ENCODE peak calls at places on chromosomes 12 and 14, in seven cellular contexts. G is upper lobe of right lung, B is lower lobe of right lung, W is SJSA1, C is fibroblast of lung, E is tibial nerve, H is SJCRH30. Y is an unnamed sample. For H3K4me1, the result is how much of the 10 kb centered on the place peaks cover.

GRCh38 chr12:65891987-65892481 is 67.8 kb downstream of the HMGA2 start:
- DNase-seq in H (peak), E (peak), G (peak), W (peak), B (no peak), C (peak), Y (peak)

GRCh38 chr12:58069268-58069967 is 128.1 kb downstream of the ATP23 start:
- DNase-seq in E (no peak), B (no peak), G (no peak), W (no peak), H (peak), C (peak), Y (no peak)

GRCh38 chr12:131915774-131916173 is 13.3 kb upstream of the PUS1 start:
- DNase-seq in H (no peak), W (no peak), C (no peak), B (no peak), G (peak), E (no peak), Y (no peak)

GRCh38 chr12:50174971-50175715 is 8.0 kb upstream of the CERS5 start:
- DNase-seq in W (peak), G (no peak), B (no peak), C (peak), E (no peak), H (peak), Y (no peak)

GRCh38 chr12:126681676-126682075 is 1585.3 kb upstream of the TMEM132C start:
- DNase-seq in C (no peak), W (no peak), B (no peak), H (peak), G (no peak), E (no peak), Y (no peak)

GRCh38 chr14:24565766-24566165 is 10.3 kb downstream of the CTSG start:
- DNase-seq in G (no peak), H (peak), W (no peak), E (no peak), B (no peak), C (no peak), Y (no peak)

GRCh38 chr12:7351177-7351576 is 47.3 kb downstream of the ACSM4 start:
- DNase-seq in W (no peak), H (peak), C (no peak), G (no peak), E (no peak), B (no peak), Y (no peak)

GRCh38 chr14:51419685-51420084 is 179.6 kb downstream of the TMX1 start:
- DNase-seq in W (no peak), H (no peak), E (no peak), C (no peak), B (no peak), G (no peak), Y (no peak)

GRCh38 chr12:47904647-47905312 is at the start of gene VDR:
- DNase-seq in W (peak), B (peak), H (no peak), C (peak), G (peak), E (peak), Y (peak)

GRCh38 chr14:60257862-60258261 is 8.8 kb downstream of the PPM1A start:
- DNase-seq in C (no peak), G (no peak), E (no peak), H (no peak), B (no peak), W (no peak), Y (no peak)

GRCh38 chr14:22483863-22484593 is 105.0 kb downstream of the DAD1 start:
- DNase-seq in H (peak), C (no peak), E (no peak), W (no peak), B (no peak), G (no peak), Y (no peak)

GRCh38 chr12:67155863-67156262 is 113.3 kb upstream of the CAND1 start:
- DNase-seq in B (no peak), E (no peak), H (peak), W (no peak), C (no peak), G (no peak), Y (no peak)

GRCh38 chr12:85448548-85449139 is 168.6 kb downstream of the ALX1 start:
- DNase-seq in W (no peak), G (no peak), B (no peak), C (peak), H (peak), E (no peak), Y (no peak)

GRCh38 chr12:11648514-11649412 is 711 bp upstream of the ETV6 start:
- DNase-seq in H (peak), E (peak), G (peak), W (peak), B (peak), C (peak), Y (no peak)

GRCh38 chr14:104243200-104243599 is 104.8 kb downstream of the KIF26A start:
- DNase-seq in B (no peak), H (no peak), W (no peak), C (no peak), G (no peak), E (no peak), Y (no peak)

GRCh38 chr12:111581434-111582132 is 17.5 kb downstream of the ATXN2 start:
- DNase-seq in W (peak), H (no peak), E (no peak), B (no peak), C (no peak), G (peak), Y (no peak)

GRCh38 chr14:24261969-24262327 is 1.0 kb downstream of the TGM1 start:
- DNase-seq in B (peak), H (no peak), E (no peak), C (no peak), W (no peak), G (no peak), Y (no peak)

GRCh38 chr12:104486943-104487819 is 30.4 kb downstream of the CHST11 start:
- DNase-seq in B (no peak), W (no peak), H (no peak), C (no peak), E (no peak), G (no peak), Y (no peak)

GRCh38 chr14:102363182-102363952 is 626 bp downstream of the TECPR2 start:
- DNase-seq in C (peak), W (peak), G (no peak), B (peak), H (peak), E (no peak), Y (no peak)

GRCh38 chr12:113990548-113991223 is 24.6 kb upstream of the RBM19 start:
- DNase-seq in B (no peak), H (no peak), W (peak), G (no peak), C (peak), E (no peak), Y (no peak)

GRCh38 chr14:61280092-61280525 is 1.0 kb downstream of the TMEM30B start:
- DNase-seq in C (no peak), B (no peak), G (peak), W (no peak), E (no peak), H (no peak), Y (no peak)

GRCh38 chr14:77043177-77043983 is 14.9 kb upstream of the IRF2BPL start:
- DNase-seq in H (peak), C (peak), B (no peak), E (no peak), W (peak), G (no peak), Y (peak)

GRCh38 chr14:90500665-90501370 is 104.0 kb downstream of the CALM1 start:
- DNase-seq in W (no peak), H (no peak), G (peak), B (no peak), C (no peak), E (no peak), Y (no peak)

GRCh38 chr14:34710006-34710405 is 4.4 kb downstream of the CFL2 start:
- DNase-seq in C (no peak), B (no peak), E (no peak), H (peak), G (no peak), W (no peak), Y (no peak)

GRCh38 chr14:101950100-101950499 is 14.3 kb upstream of the DYNC1H1 start:
- DNase-seq in W (no peak), G (no peak), B (peak), H (no peak), E (no peak), C (no peak), Y (no peak)

GRCh38 chr12:34406228-34406995 is 384.1 kb downstream of the ALG10 start:
- DNase-seq in C (no peak), H (no peak), E (peak), G (peak), B (peak), W (no peak), Y (no peak)

GRCh38 chr12:127115468-127116035 is 1151.4 kb upstream of the TMEM132C start:
- DNase-seq in G (no peak), H (no peak), B (no peak), W (no peak), C (no peak), E (no peak), Y (no peak)

GRCh38 chr14:56160058-56160457 is 41.8 kb downstream of the PELI2 start:
- DNase-seq in H (no peak), W (no peak), C (no peak), B (no peak), G (no peak), E (no peak), Y (no peak)

GRCh38 chr14:52878469-52878868 is 72.4 kb downstream of the FERMT2 start:
- DNase-seq in G (no peak), B (no peak), H (no peak), C (peak), E (no peak), W (no peak), Y (no peak)
- H3K4me1 ChIP-seq in G (under half), B (under half), H (under half), C (under half), E (under half), W (under half), Y (under half)

GRCh38 chr14:105502446-105503295 is 11.6 kb downstream of the TEDC1 start:
- DNase-seq in C (no peak), E (no peak), B (no peak), H (no peak), G (peak), W (no peak), Y (no peak)

GRCh38 chr14:105503296-105503640 is 12.2 kb downstream of the TEDC1 start:
- DNase-seq in H (no peak), W (no peak), B (no peak), G (peak), C (no peak), E (no peak), Y (no peak)

GRCh38 chr14:105500036-105500725 is 9.1 kb downstream of the TEDC1 start:
- DNase-seq in B (no peak), H (peak), C (no peak), G (peak), W (no peak), E (no peak), Y (no peak)

GRCh38 chr14:105500726-105501101 is 9.7 kb downstream of the TEDC1 start:
- DNase-seq in G (peak), W (no peak), H (no peak), B (no peak), E (no peak), C (no peak), Y (no peak)

DNA sequence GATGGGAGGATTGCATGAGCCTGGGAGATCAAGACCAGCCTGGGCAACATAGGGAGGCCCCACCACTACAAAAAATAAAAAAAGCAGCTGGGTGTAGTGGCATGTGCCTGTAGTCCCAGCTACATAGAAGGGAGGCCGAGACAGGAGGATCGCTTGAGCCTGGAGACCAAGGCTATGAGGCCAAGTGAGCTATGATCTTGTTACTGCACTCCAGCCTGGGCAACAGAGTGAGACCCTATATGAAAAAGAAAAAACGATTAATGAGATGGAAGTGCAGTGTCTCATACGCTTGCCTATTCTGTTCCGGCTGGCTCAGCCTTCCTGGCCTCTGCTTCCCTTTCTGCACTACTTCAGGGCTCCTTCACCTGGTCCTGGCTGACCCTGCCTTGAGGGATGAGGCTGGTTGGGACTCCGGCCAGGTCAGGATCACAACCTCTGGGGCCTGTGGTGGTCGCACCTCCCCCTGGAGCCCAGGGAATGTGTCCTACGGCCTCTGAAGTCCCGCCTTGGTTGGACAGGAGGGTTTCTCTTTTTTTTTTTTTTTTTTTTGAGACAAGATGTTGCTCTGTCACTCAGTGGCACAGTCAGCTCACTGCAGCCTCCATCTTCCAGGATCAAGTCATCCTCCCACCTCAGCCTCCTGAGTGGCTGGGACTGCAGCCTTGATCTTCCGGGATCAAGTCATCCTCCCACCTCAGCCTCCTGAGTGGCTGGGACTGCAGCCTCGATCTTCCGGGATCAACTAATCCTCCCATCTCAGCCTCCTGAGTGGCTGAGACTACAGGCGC is 10.7 kb downstream of the TEDC1 start:
- DNase-seq in E (no peak), G (peak), W (no peak), B (no peak), C (no peak), H (no peak), Y (no peak)
- H3K4me1 ChIP-seq in E (under half), G (under half), W (under half), B (under half), C (under half), H (under half), Y (under half)

GRCh38 chr14:100082723-100083122 is 17.5 kb downstream of the EVL start:
- DNase-seq in E (no peak), B (no peak), G (no peak), W (no peak), H (no peak), C (no peak), Y (no peak)

GRCh38 chr14:100083706-100084105 is 18.5 kb downstream of the EVL start:
- DNase-seq in C (no peak), W (no peak), E (no peak), H (no peak), G (no peak), B (no peak), Y (no peak)

GRCh38 chr14:100086361-100086760 is 21.1 kb downstream of the EVL start:
- DNase-seq in W (no peak), C (no peak), H (no peak), E (no peak), G (no peak), B (no peak), Y (peak)

GRCh38 chr14:100085451-100085850 is 20.2 kb downstream of the EVL start:
- DNase-seq in E (no peak), H (no peak), G (no peak), W (no peak), B (no peak), C (no peak), Y (no peak)

DNA sequence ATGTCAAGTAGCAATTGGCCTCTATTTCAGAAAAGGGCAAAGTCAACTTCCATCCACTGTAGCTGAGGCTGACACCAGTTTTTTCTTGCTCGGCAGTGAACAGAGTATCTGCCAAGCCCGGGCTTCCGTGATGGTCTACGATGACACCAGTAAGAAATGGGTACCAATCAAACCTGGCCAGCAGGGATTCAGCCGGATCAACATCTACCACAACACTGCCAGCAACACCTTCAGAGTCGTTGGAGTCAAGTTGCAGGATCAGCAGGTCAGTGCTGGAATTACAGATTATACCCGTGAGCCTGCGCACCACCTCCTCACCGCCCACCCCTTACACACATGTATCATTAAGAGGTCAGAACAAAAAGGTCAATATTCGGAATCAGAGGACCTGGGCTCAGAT is 19.4 kb downstream of the EVL start:
- DNase-seq in C (no peak), B (no peak), G (no peak), W (no peak), E (no peak), H (no peak), Y (no peak)
- H3K4me1 ChIP-seq in C (under half), B (under half), G (under half), W (under half), E (under half), H (under half), Y (under half)

GRCh38 chr14:95315579-95315978 is 4.1 kb downstream of the CLMN start:
- DNase-seq in B (no peak), H (no peak), G (no peak), W (no peak), C (no peak), E (no peak), Y (no peak)
- H3K4me1 ChIP-seq in B (under half), H (half or more), G (under half), W (under half), C (under half), E (half or more), Y (under half)

GRCh38 chr12:53468286-53468685 is 16.4 kb downstream of the PCBP2 start:
- DNase-seq in H (no peak), W (no peak), B (no peak), C (no peak), E (no peak), G (no peak), Y (no peak)
- H3K4me1 ChIP-seq in H (under half), W (under half), B (under half), C (under half), E (under half), G (under half), Y (under half)

GRCh38 chr12:49088932-49089330 is 5.7 kb downstream of the DHH start:
- DNase-seq in E (no peak), G (no peak), C (no peak), B (no peak), W (no peak), H (no peak), Y (no peak)
- H3K4me1 ChIP-seq in E (half or more), G (half or more), C (under half), B (half or more), W (under half), H (under half), Y (under half)

DNA sequence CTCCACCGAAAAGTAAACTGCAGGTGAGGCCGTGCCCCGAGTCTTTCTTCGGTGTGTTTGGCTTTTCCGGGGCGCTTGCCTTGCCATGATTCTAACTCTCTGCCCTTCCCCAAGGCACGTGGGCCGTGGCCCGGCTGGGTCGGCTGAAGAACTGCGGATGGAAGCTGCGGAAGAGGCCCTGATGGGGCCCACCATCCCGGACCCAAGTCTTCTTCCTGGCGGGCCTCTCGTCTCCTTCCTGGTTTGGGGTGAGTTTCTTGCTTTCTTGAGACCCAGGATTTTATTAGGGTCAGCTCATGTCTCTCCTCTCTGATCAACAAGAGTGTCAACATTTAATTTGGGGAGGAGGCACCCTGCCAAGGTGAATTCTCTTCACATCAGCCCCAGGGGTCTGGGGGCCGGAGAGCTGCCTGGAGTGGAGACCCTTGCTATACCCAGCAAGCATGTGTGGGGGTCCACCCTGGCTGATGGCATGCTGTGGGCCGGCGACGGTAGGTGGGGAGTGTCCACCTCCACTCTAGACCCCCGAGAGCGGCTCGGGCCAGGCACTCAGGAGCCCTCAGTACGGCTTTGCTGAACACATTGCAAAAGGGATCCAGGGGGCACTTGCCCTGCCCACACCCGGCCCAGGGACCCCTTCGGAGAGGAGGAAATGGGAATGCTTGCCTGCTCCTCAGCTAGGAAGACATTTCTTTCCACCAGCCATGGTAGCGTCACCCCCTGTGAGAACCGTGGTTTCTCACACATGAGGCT is 10.3 kb downstream of the MEG3 start:
- DNase-seq in E (no peak), W (no peak), H (no peak), C (no peak), G (no peak), B (no peak), Y (no peak)
- H3K4me1 ChIP-seq in E (under half), W (under half), H (under half), C (under half), G (under half), B (under half), Y (under half)

DNA sequence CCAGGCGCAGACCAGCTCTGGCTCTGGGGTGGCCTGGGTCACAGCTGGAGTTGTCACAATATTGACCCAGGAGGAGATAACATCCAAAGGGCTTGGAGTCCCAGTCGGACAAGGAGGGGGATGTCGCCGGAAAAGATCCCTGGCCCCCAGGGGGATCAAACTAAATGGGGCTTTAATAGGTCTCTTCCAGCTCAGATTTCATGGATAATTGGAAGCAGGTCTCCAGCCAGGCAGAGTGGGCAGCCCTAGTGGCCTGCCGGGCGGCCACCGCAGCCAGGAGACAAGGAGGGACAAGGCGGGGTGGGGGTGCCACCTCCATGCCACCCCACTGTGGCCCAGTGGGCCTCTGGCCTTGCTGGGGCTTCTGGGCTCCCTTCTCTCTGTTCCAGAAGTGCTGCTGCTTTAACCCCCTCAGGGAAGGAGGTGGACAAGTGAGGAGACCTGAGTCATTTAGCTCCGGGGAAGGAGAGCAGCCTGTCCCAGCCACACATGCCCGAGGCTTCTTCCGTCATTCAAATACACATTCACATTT is 23.1 kb upstream of the PGF start:
- DNase-seq in C (no peak), B (no peak), G (no peak), E (no peak), H (peak), W (no peak), Y (peak)
- H3K4me1 ChIP-seq in C (under half), B (under half), G (under half), E (under half), H (half or more), W (under half), Y (under half)

GRCh38 chr12:18751866-18752265 is 13.9 kb downstream of the CAPZA3 start:
- DNase-seq in E (no peak), W (no peak), H (no peak), C (no peak), G (no peak), B (no peak), Y (no peak)
- H3K4me1 ChIP-seq in E (under half), W (under half), H (half or more), C (under half), G (under half), B (under half), Y (under half)

GRCh38 chr12:122865268-122866231 is 30.3 kb downstream of the HIP1R start:
- DNase-seq in C (no peak), G (peak), W (no peak), B (peak), H (no peak), E (no peak), Y (peak)
- H3K4me1 ChIP-seq in C (under half), G (under half), W (under half), B (half or more), H (under half), E (under half), Y (under half)

Y was measured in ascending aorta.